ENCODE peak calls at places on chromosomes 16 and 17, in five cellular contexts. N, P, Y, R and S are unnamed samples.

GRCh38 chr16:23950898-23951297 is 115.1 kb downstream of the PRKCB start:
- DNase-seq in N (no peak), P (no peak), R (no peak), Y (no peak), S (no peak)

GRCh38 chr17:10743316-10744009 is 13.6 kb upstream of the TMEM220 start:
- DNase-seq in R (no peak), Y (no peak), N (no peak), P (no peak), S (no peak)

GRCh38 chr16:27628216-27628945 is 78.4 kb downstream of the KATNIP start:
- DNase-seq in P (no peak), Y (no peak), R (no peak), N (no peak), S (no peak)

GRCh38 chr16:58638148-58639036 is 8.8 kb upstream of the CNOT1 start:
- DNase-seq in R (peak; percentile 83), Y (peak; percentile 81), N (peak; percentile 21), P (peak; percentile 26), S (no peak)

GRCh38 chr16:74862743-74863244 is 88.2 kb upstream of the FA2H start:
- DNase-seq in R (no peak), N (peak; percentile 61), Y (peak; percentile 49), P (no peak), S (no peak)

GRCh38 chr17:4833941-4834501 is 881 bp downstream of the MINK1 start:
- DNase-seq in Y (peak; percentile 24), P (no peak), R (peak; percentile 52), N (peak; percentile 55), S (no peak)

GRCh38 chr16:30356401-30357084 is 1.4 kb upstream of the CD2BP2 start:
- DNase-seq in R (no peak), P (no peak), Y (no peak), N (no peak), S (no peak)

GRCh38 chr16:16833165-16833564 is 454.2 kb downstream of the NPIPA7 start:
- DNase-seq in R (no peak), P (no peak), Y (no peak), N (no peak), S (no peak)

GRCh38 chr16:78925071-78925714 is 675.3 kb downstream of the MAF start:
- DNase-seq in R (no peak), P (peak; percentile 19), Y (no peak), N (no peak), S (peak; percentile 70)

GRCh38 chr17:49521521-49522185 is 26.6 kb downstream of the NGFR start:
- DNase-seq in Y (no peak), R (no peak), N (no peak), P (no peak), S (no peak)

GRCh38 chr17:83136931-83137330 is 57.5 kb downstream of the METRNL start:
- DNase-seq in Y (no peak), R (no peak), N (no peak), P (no peak), S (no peak)

GRCh38 chr17:44084921-44085320 is 14.4 kb downstream of the G6PC3 start:
- DNase-seq in Y (no peak), R (no peak), N (no peak), P (no peak), S (no peak)

GRCh38 chr17:72249441-72249840 is 128.6 kb downstream of the SOX9 start:
- DNase-seq in P (no peak), Y (peak; percentile 75), N (no peak), R (no peak), S (no peak)
- H3K9me3 ChIP-seq in P (peaks cover 9% of the 10 kb centered on the region), Y (no peaks in the 10 kb centered on the region), N (peaks cover 4% of the 10 kb centered on the region), R (no peaks in the 10 kb centered on the region), S (peaks cover 2% of the 10 kb centered on the region)

DNA sequence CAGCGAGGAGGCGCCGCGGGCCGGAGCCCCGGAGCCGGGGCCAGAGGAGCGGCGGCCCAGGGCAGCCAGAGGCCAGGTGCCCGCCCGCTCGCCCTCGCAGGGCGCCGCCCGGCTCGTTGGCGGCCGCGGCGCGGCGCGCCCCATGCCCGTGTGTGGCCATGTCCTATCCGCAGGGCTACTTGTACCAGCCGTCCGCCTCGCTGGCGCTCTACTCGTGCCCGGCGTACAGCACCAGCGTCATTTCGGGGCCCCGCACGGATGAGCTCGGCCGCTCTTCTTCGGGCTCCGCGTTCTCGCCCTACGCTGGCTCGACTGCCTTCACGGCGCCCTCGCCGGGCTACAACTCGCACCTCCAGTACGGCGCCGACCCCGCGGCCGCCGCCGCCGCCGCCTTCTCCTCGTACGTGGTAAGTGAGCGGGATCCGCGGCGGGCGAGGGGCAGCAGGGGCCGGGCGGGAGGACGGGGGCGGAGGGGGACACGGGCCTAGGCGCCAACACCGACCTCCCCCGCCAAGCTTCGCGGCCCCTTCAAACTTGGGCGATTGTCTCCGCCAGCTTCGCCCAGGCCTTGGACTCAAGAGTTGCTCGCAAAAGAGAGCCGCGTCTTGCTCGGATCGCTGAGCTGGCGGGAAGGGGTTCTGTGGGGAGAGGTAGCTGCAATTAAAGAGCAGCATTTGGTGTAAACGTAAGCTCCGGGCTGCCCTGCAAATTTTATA is 534 bp downstream of the IRX5 start:
- DNase-seq in Y (peak; percentile 44), R (no peak), N (peak; percentile 27), P (no peak), S (peak; percentile 24)
- H3K27me3 ChIP-seq in Y (no peaks in the 10 kb centered on the region), R (peaks cover 77% of the 10 kb centered on the region), N (peaks cover 50% of the 10 kb centered on the region), P (peaks cover 62% of the 10 kb centered on the region), S (peaks cover 3% of the 10 kb centered on the region)

DNA sequence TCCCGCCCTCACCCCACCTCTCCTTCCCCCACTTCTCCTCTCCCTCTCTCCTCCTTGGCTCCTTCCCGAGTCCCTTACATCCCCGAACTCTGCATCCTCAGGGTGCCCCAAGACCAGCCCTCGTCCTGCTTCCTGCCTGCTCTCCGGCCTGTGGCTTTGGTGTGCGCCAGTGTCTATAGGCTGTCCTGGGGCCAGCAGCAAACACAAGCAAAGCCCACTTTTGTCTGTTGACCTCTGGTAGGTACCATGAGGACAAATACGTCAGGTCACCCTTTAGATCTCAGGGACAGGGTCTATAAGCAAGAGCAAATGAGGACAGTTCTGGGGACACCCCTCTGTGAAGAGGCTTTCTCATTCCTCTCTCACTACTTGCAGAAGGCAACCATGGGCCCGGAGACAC is 327 bp upstream of the COPZ2 start:
- DNase-seq in N (peak; percentile 13), P (no peak), R (no peak), Y (no peak), S (no peak)
- H3K4me3 ChIP-seq in N (no peak overlapping the region), P (peak overlapping the region; percentile 84), R (peak overlapping the region; percentile 70), Y (peak overlapping the region; percentile 36), S (peak overlapping the region; percentile 88)

DNA sequence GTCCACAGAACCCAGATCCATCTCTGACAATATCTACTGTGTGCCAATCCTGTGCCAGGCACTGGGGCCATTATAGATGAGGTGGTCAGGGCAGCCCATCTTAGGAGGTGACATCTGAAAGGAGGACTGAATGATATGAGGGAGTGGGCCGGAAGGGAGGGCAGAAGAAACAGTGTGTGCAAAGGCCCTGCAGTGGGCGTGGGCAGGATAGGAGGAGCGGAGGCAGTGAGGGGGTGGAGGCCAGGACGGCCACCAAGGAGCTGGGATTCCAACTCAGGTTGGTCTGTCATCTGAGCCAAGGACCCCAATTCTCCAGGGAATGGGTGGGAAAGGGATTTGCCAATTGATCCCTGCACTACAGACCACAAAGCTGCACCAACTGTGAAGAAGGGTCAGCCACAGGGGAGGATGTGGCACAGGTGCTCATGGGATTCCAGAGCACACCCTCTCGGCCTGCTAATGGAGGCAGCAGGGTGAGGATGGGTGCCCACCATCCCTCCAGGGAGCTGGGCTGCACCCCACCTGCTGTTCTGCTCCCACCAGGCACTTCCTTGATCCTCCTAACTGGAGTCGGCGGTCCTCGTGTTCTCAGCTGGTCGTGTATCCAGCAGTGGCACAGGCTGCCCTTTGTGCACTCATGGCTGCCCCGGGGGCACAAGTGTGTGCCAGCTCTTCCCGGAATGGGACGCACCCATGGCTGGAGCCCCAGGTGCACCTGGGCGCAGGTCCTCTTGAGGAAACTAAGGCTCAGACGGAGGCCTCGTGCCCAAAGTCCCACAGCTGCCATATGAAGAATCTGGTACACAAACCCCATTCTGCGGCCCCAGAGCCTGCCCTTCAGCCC is 9.6 kb downstream of the SREBF1 start:
- DNase-seq in N (no peak), Y (no peak), P (no peak), R (no peak), S (no peak)
- H3K9me3 ChIP-seq in N (no peaks in the 10 kb centered on the region), Y (no peaks in the 10 kb centered on the region), P (no peaks in the 10 kb centered on the region), R (no peaks in the 10 kb centered on the region), S (no peaks in the 10 kb centered on the region)

GRCh38 chr16:56664506-56664905 is 3.4 kb downstream of the MT1G start:
- DNase-seq in N (no peak), Y (no peak), R (no peak), P (no peak), S (no peak)
- H3K27me3 ChIP-seq in N (peaks cover 78% of the 10 kb centered on the region), Y (peaks cover 2% of the 10 kb centered on the region), R (peaks cover 81% of the 10 kb centered on the region), P (peaks cover 93% of the 10 kb centered on the region), S (peaks cover 45% of the 10 kb centered on the region)

DNA sequence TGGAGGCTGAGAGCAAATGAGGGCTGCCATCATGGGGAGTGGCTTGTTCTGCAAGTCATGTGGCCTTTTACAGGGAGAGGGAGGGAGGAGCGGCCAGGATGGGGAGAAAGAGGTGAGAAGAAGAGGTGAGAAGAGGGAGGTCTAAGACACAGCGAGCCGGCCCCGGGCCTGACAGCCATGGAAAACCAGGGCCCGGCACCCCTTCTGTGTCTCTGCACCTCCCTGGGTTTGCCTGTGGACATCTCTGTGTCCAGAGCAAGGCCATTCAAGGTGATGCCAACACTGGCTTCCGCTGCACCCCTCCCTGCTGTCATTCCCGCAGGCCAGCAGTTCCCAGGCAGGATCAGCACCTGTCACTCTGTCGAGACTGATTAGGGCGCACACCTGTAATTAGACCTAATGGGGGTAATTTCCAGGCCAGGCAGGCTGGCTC is 75.6 kb downstream of the MGAT5B start:
- DNase-seq in N (no peak), R (no peak), Y (no peak), P (no peak), S (no peak)
- H3K4me3 ChIP-seq in N (no peak overlapping the region), R (no peak overlapping the region), Y (no peak overlapping the region), P (no peak overlapping the region), S (no peak overlapping the region)